ENCODE peak calls at places on chromosomes 11 and 22, in four cellular contexts. D, R, I and L are unnamed samples.

GRCh38 chr11:7851391-7851790 is 54.6 kb upstream of the OR5P2 start:
- DNase-seq in D (no peak), R (no peak), I (no peak), L (peak; percentile 25)

GRCh38 chr11:5291207-5291838 is 10.4 kb downstream of the OR51B4 start:
- DNase-seq in D (peak; percentile 55), R (no peak), I (no peak), L (peak; percentile 54)

GRCh38 chr11:133082453-133082781 is 449.9 kb downstream of the OPCML start:
- DNase-seq in D (peak; percentile 7), R (peak; percentile 35), I (no peak), L (no peak)

GRCh38 chr11:71505001-71505400 is 22.1 kb upstream of the KRTAP5-7 start:
- DNase-seq in D (no peak), R (no peak), I (no peak), L (no peak)

GRCh38 chr11:22657101-22657694 is 9.2 kb upstream of the GAS2 start:
- DNase-seq in D (no peak), R (no peak), I (peak; percentile 17), L (peak; percentile 9)

GRCh38 chr11:122309262-122309925 is 193.4 kb upstream of the BLID start:
- DNase-seq in D (no peak), R (no peak), I (no peak), L (no peak)

GRCh38 chr11:46361283-46362145 is 14.3 kb downstream of the DGKZ start:
- DNase-seq in D (peak; percentile 63), R (peak; percentile 74), I (peak; percentile 73), L (peak; percentile 83)

GRCh38 chr11:46290598-46291309 is 13.3 kb downstream of the CREB3L1 start:
- DNase-seq in D (peak; percentile 99), R (peak; percentile 64), I (no peak), L (peak; percentile 95)

GRCh38 chr22:44088976-44089570 is 65.0 kb downstream of the PARVB start:
- DNase-seq in D (no peak), R (peak; percentile 61), I (no peak), L (no peak)

GRCh38 chr11:72579816-72580647 is 94.2 kb downstream of the PDE2A start:
- DNase-seq in D (no peak), R (no peak), I (no peak), L (no peak)

GRCh38 chr11:123011510-123011909 is 29.9 kb upstream of the BSX start:
- DNase-seq in D (no peak), R (no peak), I (no peak), L (no peak)

GRCh38 chr11:22426915-22427314 is 88.7 kb downstream of the SLC17A6 start:
- DNase-seq in D (no peak), R (no peak), I (no peak), L (no peak)

GRCh38 chr22:19043111-19044085 is 78.8 kb downstream of the DGCR2 start:
- DNase-seq in D (no peak), R (no peak), I (no peak), L (peak; percentile 26)

GRCh38 chr11:114129699-114130659 is 70.5 kb downstream of the ZBTB16 start:
- DNase-seq in D (no peak), R (no peak), I (no peak), L (no peak)

GRCh38 chr11:93587858-93588581 is 44.8 kb upstream of the SMCO4 start:
- DNase-seq in D (no peak), R (no peak), I (no peak), L (no peak)

GRCh38 chr11:102284008-102284407 is 33.3 kb upstream of the BIRC3 start:
- DNase-seq in D (no peak), R (no peak), I (no peak), L (no peak)

GRCh38 chr11:76888989-76889388 is 28.3 kb downstream of the ACER3 start:
- DNase-seq in D (peak; percentile 49), R (no peak), I (no peak), L (no peak)

GRCh38 chr22:42425337-42425988 is 6.7 kb downstream of the NFAM1 start:
- DNase-seq in D (no peak), R (no peak), I (no peak), L (no peak)

GRCh38 chr22:32661296-32661695 is 140.2 kb upstream of the TIMP3 start:
- DNase-seq in D (peak; percentile 93), R (peak; percentile 71), I (no peak), L (no peak)

GRCh38 chr11:110362916-110363574 is 66.6 kb upstream of the RDX start:
- DNase-seq in D (peak; percentile 30), R (peak; percentile 20), I (no peak), L (peak; percentile 24)

GRCh38 chr11:18575361-18575760 is 13.2 kb downstream of the UEVLD start:
- DNase-seq in D (no peak), R (no peak), I (no peak), L (no peak)

GRCh38 chr22:45885941-45886395 is 91.0 kb downstream of the WNT7B start:
- DNase-seq in D (no peak), R (no peak), I (no peak), L (peak; percentile 54)

GRCh38 chr11:94623120-94623735 is 56.1 kb downstream of the PIWIL4 start:
- DNase-seq in D (peak; percentile 87), R (no peak), I (peak; percentile 40), L (peak; percentile 76)

GRCh38 chr11:27423125-27423524 is 49.5 kb downstream of the LGR4 start:
- DNase-seq in D (peak; percentile 97), R (peak; percentile 25), I (no peak), L (no peak)

GRCh38 chr22:44758354-44758969 is 6.1 kb downstream of the ARHGAP8 start:
- DNase-seq in D (peak; percentile 52), R (no peak), I (no peak), L (no peak)

GRCh38 chr11:27720277-27720830 is 20.1 kb upstream of the BDNF start:
- DNase-seq in D (peak; percentile 78), R (no peak), I (no peak), L (peak; percentile 75)

GRCh38 chr11:26106713-26107112 is 225.2 kb upstream of the ANO3 start:
- DNase-seq in D (no peak), R (no peak), I (no peak), L (no peak)
- H3K4me3 ChIP-seq in D (no peak overlapping the region), R (no peak overlapping the region), I (no peak overlapping the region), L (no peak overlapping the region)

GRCh38 chr11:62182147-62182869 is 7.7 kb upstream of the SCGB1D1 start:
- DNase-seq in D (no peak), R (no peak), I (no peak), L (no peak)

GRCh38 chr11:62181097-62181496 is 8.9 kb upstream of the SCGB1D1 start:
- DNase-seq in D (no peak), R (no peak), I (no peak), L (no peak)

GRCh38 chr11:62190011-62190410 is at the start of gene SCGB1D1:
- DNase-seq in D (no peak), R (no peak), I (no peak), L (no peak)

GRCh38 chr11:62186195-62186594 is 3.8 kb upstream of the SCGB1D1 start:
- DNase-seq in D (no peak), R (peak; percentile 26), I (no peak), L (no peak)
- H3K27me3 ChIP-seq in D (peaks cover 2% of the 10 kb centered on the region), R (no peaks in the 10 kb centered on the region), I (no peaks in the 10 kb centered on the region), L (no peaks in the 10 kb centered on the region)

DNA sequence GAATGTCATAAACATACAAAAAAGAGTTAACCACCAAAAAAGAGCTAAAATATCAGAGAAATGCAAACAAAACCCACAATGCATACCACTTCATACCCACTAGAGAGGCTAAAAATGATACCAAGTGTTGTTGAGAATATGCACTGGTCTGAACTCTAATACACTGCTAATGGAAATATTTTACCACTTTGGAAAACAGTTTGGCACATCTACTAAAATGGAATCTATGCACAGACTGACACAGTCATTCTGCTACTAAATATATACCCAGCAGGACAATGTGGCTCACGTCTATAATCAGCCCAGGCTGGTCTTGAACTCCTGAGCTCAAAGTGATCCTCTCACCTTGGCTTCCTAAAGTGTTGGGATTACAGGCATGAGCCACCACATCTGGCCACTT is 18.0 kb downstream of the MAPK1 start:
- DNase-seq in D (no peak), R (no peak), I (no peak), L (no peak)
- H3K4me3 ChIP-seq in D (no peak overlapping the region), R (no peak overlapping the region), I (no peak overlapping the region), L (no peak overlapping the region)

GRCh38 chr11:9462806-9463537 is 2.2 kb downstream of the ZNF143 start:
- DNase-seq in D (peak; percentile 9), R (no peak), I (no peak), L (no peak)
- H3K27me3 ChIP-seq in D (no peaks in the 10 kb centered on the region), R (no peaks in the 10 kb centered on the region), I (no peaks in the 10 kb centered on the region), L (no peaks in the 10 kb centered on the region)

GRCh38 chr11:125980421-125980820 is 34.6 kb downstream of the VSIG10L2 start:
- DNase-seq in D (no peak), R (no peak), I (no peak), L (peak; percentile 7)
- H3K4me3 ChIP-seq in D (no peak overlapping the region), R (no peak overlapping the region), I (no peak overlapping the region), L (no peak overlapping the region)

GRCh38 chr11:81303265-81303664 is 1430.4 kb downstream of the FAM181B start:
- DNase-seq in D (no peak), R (no peak), I (no peak), L (no peak)

GRCh38 chr11:81301426-81301825 is 1432.2 kb downstream of the FAM181B start:
- DNase-seq in D (no peak), R (no peak), I (no peak), L (no peak)
- H3K27me3 ChIP-seq in D (no peaks in the 10 kb centered on the region), R (no peaks in the 10 kb centered on the region), I (no peaks in the 10 kb centered on the region), L (no peaks in the 10 kb centered on the region)

DNA sequence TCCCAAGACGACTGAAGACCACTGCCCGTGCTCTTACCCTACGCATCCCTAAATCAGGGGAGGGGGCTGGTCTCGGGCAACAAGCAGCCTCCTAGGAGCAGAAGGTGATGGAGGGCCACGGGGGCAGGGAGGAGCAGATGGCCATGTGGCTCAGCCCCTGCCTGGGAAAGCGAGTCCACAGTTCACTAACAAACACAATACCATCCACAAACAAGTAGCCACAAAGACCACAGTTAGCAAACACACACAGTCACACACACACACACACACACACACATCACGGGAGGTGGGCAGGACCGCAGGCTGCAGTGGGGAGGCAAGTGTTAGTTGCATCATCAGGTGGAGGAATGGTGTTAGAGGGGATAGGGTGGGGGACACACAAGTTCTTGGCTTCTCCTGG is 13.2 kb upstream of the FXYD2 start:
- DNase-seq in D (no peak), R (no peak), I (no peak), L (no peak)
- H3K4me3 ChIP-seq in D (no peak overlapping the region), R (no peak overlapping the region), I (no peak overlapping the region), L (no peak overlapping the region)

DNA sequence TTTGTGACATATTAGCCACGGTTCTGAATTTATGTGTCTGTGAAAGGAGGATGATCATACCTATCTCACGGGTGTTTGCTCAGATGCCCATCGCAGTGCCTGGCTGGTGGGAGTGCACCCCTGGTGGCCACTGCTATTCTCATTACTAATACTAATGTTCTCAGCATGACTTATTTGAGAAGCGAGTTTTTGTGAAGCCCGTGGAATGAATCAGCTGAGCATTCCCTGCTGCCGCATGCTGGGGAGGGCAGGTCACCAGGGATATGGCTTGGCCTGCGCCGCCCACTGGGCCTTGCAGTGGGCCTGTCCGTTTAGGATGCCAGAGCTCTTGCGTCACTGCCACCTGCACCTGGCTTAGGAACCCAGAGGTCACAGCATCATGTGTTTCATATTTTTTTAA is 16.8 kb downstream of the CTTN start:
- DNase-seq in D (peak; percentile 53), R (no peak), I (no peak), L (no peak)
- H3K27me3 ChIP-seq in D (no peaks in the 10 kb centered on the region), R (no peaks in the 10 kb centered on the region), I (no peaks in the 10 kb centered on the region), L (no peaks in the 10 kb centered on the region)